ENCODE peak calls at places on chromosomes 11 and 22, in ten cellular contexts. One of them, this sample, is unnamed.

GRCh38 chr22:45201678-45202332 is 38.1 kb downstream of the NUP50 start:
- DNase-seq in heart right ventricle: no peak
- DNase-seq in colonic mucosa: no peak
- DNase-seq in left ventricle myocardium inferior: no peak
- DNase-seq in ovary: peak; percentile 11
- DNase-seq in heart left ventricle: no peak
- DNase-seq in uterus: no peak
- DNase-seq in right atrium auricular region: no peak
- DNase-seq in CD4-positive, alpha-beta T cell: no peak
- DNase-seq in HepG2: no peak
- DNase-seq in this sample: peak; percentile 63

GRCh38 chr11:125869526-125869925 is 17.9 kb upstream of the HYLS1 start:
- DNase-seq in heart right ventricle: no peak
- DNase-seq in colonic mucosa: no peak
- DNase-seq in left ventricle myocardium inferior: no peak
- DNase-seq in ovary: no peak
- DNase-seq in heart left ventricle: no peak
- DNase-seq in uterus: no peak
- DNase-seq in right atrium auricular region: no peak
- DNase-seq in CD4-positive, alpha-beta T cell: no peak
- DNase-seq in HepG2: no peak
- DNase-seq in this sample: no peak

GRCh38 chr11:69476715-69477025 is 4.8 kb upstream of the LINC01488 start:
- DNase-seq in heart right ventricle: no peak
- DNase-seq in colonic mucosa: no peak
- DNase-seq in left ventricle myocardium inferior: no peak
- DNase-seq in ovary: no peak
- DNase-seq in heart left ventricle: peak; percentile 51
- DNase-seq in uterus: no peak
- DNase-seq in right atrium auricular region: no peak
- DNase-seq in CD4-positive, alpha-beta T cell: no peak
- DNase-seq in HepG2: no peak
- DNase-seq in this sample: no peak

GRCh38 chr11:66044757-66045156 is 4.2 kb downstream of the GAL3ST3 start:
- DNase-seq in heart right ventricle: no peak
- DNase-seq in colonic mucosa: no peak
- DNase-seq in left ventricle myocardium inferior: no peak
- DNase-seq in ovary: no peak
- DNase-seq in heart left ventricle: no peak
- DNase-seq in uterus: no peak
- DNase-seq in right atrium auricular region: no peak
- DNase-seq in CD4-positive, alpha-beta T cell: no peak
- DNase-seq in HepG2: no peak
- DNase-seq in this sample: no peak

GRCh38 chr22:48823941-48824340 is 1003.7 kb downstream of the BRD1 start:
- DNase-seq in heart right ventricle: no peak
- DNase-seq in colonic mucosa: no peak
- DNase-seq in left ventricle myocardium inferior: no peak
- DNase-seq in ovary: no peak
- DNase-seq in heart left ventricle: no peak
- DNase-seq in uterus: no peak
- DNase-seq in right atrium auricular region: no peak
- DNase-seq in CD4-positive, alpha-beta T cell: no peak
- DNase-seq in HepG2: no peak
- DNase-seq in this sample: no peak

GRCh38 chr11:131195801-131196517 is 174.5 kb upstream of the NTM start:
- DNase-seq in heart right ventricle: peak; percentile 52
- DNase-seq in colonic mucosa: peak; percentile 44
- DNase-seq in left ventricle myocardium inferior: peak; percentile 57
- DNase-seq in ovary: peak; percentile 20
- DNase-seq in heart left ventricle: no peak
- DNase-seq in uterus: peak; percentile 28
- DNase-seq in right atrium auricular region: no peak
- DNase-seq in CD4-positive, alpha-beta T cell: no peak
- DNase-seq in HepG2: no peak
- DNase-seq in this sample: no peak

GRCh38 chr11:126172596-126173038 is 38.8 kb downstream of the RPUSD4 start:
- DNase-seq in heart right ventricle: no peak
- DNase-seq in colonic mucosa: no peak
- DNase-seq in left ventricle myocardium inferior: no peak
- DNase-seq in ovary: no peak
- DNase-seq in heart left ventricle: no peak
- DNase-seq in uterus: no peak
- DNase-seq in right atrium auricular region: no peak
- DNase-seq in CD4-positive, alpha-beta T cell: no peak
- DNase-seq in HepG2: no peak
- DNase-seq in this sample: no peak

GRCh38 chr11:64226507-64227051 is 505 bp downstream of the NUDT22 start:
- DNase-seq in heart right ventricle: peak; percentile 67
- DNase-seq in colonic mucosa: peak; percentile 79
- DNase-seq in left ventricle myocardium inferior: peak; percentile 60
- DNase-seq in ovary: peak; percentile 55
- DNase-seq in heart left ventricle: peak; percentile 85
- DNase-seq in uterus: peak; percentile 53
- DNase-seq in right atrium auricular region: no peak
- DNase-seq in CD4-positive, alpha-beta T cell: no peak
- DNase-seq in HepG2: peak; percentile 50
- DNase-seq in this sample: peak; percentile 42

GRCh38 chr11:76455931-76456330 is 11.1 kb downstream of the EMSY start:
- DNase-seq in heart right ventricle: no peak
- DNase-seq in colonic mucosa: no peak
- DNase-seq in left ventricle myocardium inferior: no peak
- DNase-seq in ovary: no peak
- DNase-seq in heart left ventricle: no peak
- DNase-seq in uterus: no peak
- DNase-seq in right atrium auricular region: no peak
- DNase-seq in CD4-positive, alpha-beta T cell: no peak
- DNase-seq in HepG2: no peak
- DNase-seq in this sample: no peak

GRCh38 chr11:31958086-31958735 is 132.7 kb upstream of the RCN1 start:
- DNase-seq in heart right ventricle: peak; percentile 80
- DNase-seq in colonic mucosa: peak; percentile 62
- DNase-seq in left ventricle myocardium inferior: peak; percentile 75
- DNase-seq in ovary: no peak
- DNase-seq in heart left ventricle: peak; percentile 82
- DNase-seq in uterus: no peak
- DNase-seq in right atrium auricular region: peak; percentile 66
- DNase-seq in CD4-positive, alpha-beta T cell: peak; percentile 28
- DNase-seq in HepG2: peak; percentile 15
- DNase-seq in this sample: peak; percentile 30

GRCh38 chr11:69537855-69538640 is 56.6 kb downstream of the LINC01488 start:
- DNase-seq in heart right ventricle: no peak
- DNase-seq in colonic mucosa: no peak
- DNase-seq in left ventricle myocardium inferior: no peak
- DNase-seq in ovary: no peak
- DNase-seq in heart left ventricle: no peak
- DNase-seq in uterus: no peak
- DNase-seq in right atrium auricular region: no peak
- DNase-seq in CD4-positive, alpha-beta T cell: no peak
- DNase-seq in HepG2: no peak
- DNase-seq in this sample: peak; percentile 32

GRCh38 chr11:92317222-92317621 is 92.6 kb downstream of the FAT3 start:
- DNase-seq in heart right ventricle: no peak
- DNase-seq in colonic mucosa: no peak
- DNase-seq in left ventricle myocardium inferior: no peak
- DNase-seq in ovary: no peak
- DNase-seq in heart left ventricle: no peak
- DNase-seq in uterus: no peak
- DNase-seq in right atrium auricular region: no peak
- DNase-seq in CD4-positive, alpha-beta T cell: no peak
- DNase-seq in HepG2: no peak
- DNase-seq in this sample: no peak
- TF ChIP-seq CTCF in heart right ventricle: no peak
- TF ChIP-seq CTCF in colonic mucosa: no peak
- TF ChIP-seq CTCF in left ventricle myocardium inferior: no peak
- TF ChIP-seq CTCF in ovary: no peak
- TF ChIP-seq CTCF in heart left ventricle: no peak
- TF ChIP-seq CTCF in uterus: no peak
- TF ChIP-seq CTCF in right atrium auricular region: no peak
- TF ChIP-seq CTCF in CD4-positive, alpha-beta T cell: no peak
- TF ChIP-seq CTCF in HepG2: no peak
- TF ChIP-seq CTCF in this sample: no peak

GRCh38 chr11:78652866-78653265 is 78.2 kb upstream of the NARS2 start:
- DNase-seq in heart right ventricle: no peak
- DNase-seq in colonic mucosa: no peak
- DNase-seq in left ventricle myocardium inferior: no peak
- DNase-seq in ovary: no peak
- DNase-seq in heart left ventricle: no peak
- DNase-seq in uterus: no peak
- DNase-seq in right atrium auricular region: peak; percentile 23
- DNase-seq in CD4-positive, alpha-beta T cell: no peak
- DNase-seq in HepG2: no peak
- DNase-seq in this sample: no peak
- H3K27me3 ChIP-seq in heart right ventricle: no peaks in the 10 kb centered on the region
- H3K27me3 ChIP-seq in colonic mucosa: no peaks in the 10 kb centered on the region
- H3K27me3 ChIP-seq in left ventricle myocardium inferior: peaks cover 29% of the 10 kb centered on the region
- H3K27me3 ChIP-seq in ovary: no peaks in the 10 kb centered on the region
- H3K27me3 ChIP-seq in heart left ventricle: no peaks in the 10 kb centered on the region
- H3K27me3 ChIP-seq in uterus: no peaks in the 10 kb centered on the region
- H3K27me3 ChIP-seq in right atrium auricular region: no peaks in the 10 kb centered on the region
- H3K27me3 ChIP-seq in CD4-positive, alpha-beta T cell: no peaks in the 10 kb centered on the region
- H3K27me3 ChIP-seq in HepG2: peaks cover 2% of the 10 kb centered on the region
- H3K27me3 ChIP-seq in this sample: no peaks in the 10 kb centered on the region

DNA sequence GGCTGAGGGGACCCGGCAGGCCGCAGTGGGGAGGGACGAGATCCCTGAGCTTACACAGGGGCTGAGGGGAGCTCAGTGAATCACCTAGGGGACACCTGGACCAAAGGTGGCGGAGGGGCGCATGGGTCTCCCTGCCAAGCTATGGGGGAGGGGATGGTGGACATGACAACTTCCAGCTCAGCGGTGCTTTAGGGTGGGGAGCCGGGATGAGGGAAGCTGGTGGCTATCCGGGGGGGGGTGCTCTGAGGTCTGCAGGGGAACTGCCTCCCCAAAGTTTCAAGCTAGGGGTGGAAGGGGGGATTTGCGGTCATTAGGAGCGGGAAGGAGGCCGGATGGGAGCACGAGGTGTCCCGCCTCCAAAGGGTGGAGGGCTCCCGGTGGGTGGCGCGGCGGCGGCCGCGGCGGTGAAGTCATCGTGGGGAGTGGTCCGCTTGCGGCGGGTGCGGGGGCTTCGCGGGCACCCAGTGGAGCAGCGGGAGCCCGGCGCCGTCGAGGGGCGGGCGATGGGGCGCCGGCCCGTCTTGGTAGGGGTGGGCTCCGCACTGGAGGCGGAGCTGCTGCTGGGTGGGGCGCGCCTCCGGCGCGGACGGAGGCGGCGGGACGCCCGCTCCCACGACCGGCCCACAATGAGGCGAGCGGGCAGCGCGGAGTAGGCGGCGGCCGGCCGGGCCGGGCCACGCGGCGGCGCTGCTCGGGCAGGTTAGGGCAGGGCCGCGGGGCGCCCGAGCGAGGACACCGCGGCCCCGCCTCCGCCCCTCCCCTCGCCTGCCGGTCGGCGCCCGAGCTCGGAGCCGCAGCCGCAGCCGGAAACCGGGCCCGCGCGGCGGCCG is at the start of gene MICALL1:
- DNase-seq in heart right ventricle: peak; percentile 79
- DNase-seq in colonic mucosa: peak; percentile 72
- DNase-seq in left ventricle myocardium inferior: peak; percentile 76
- DNase-seq in ovary: peak; percentile 71
- DNase-seq in heart left ventricle: peak; percentile 88
- DNase-seq in uterus: peak; percentile 81
- DNase-seq in right atrium auricular region: peak; percentile 59
- DNase-seq in CD4-positive, alpha-beta T cell: peak; percentile 38
- DNase-seq in HepG2: no peak
- DNase-seq in this sample: peak; percentile 89
- TF ChIP-seq CTCF in heart right ventricle: no peak
- TF ChIP-seq CTCF in colonic mucosa: no peak
- TF ChIP-seq CTCF in left ventricle myocardium inferior: peak; percentile 51
- TF ChIP-seq CTCF in ovary: peak; percentile 35
- TF ChIP-seq CTCF in heart left ventricle: peak; percentile 47
- TF ChIP-seq CTCF in uterus: peak; percentile 68
- TF ChIP-seq CTCF in right atrium auricular region: peak; percentile 44
- TF ChIP-seq CTCF in CD4-positive, alpha-beta T cell: no peak
- TF ChIP-seq CTCF in HepG2: peak; percentile 44
- TF ChIP-seq CTCF in this sample: no peak

GRCh38 chr11:129592191-129592590 is 216.5 kb downstream of the BARX2 start:
- DNase-seq in heart right ventricle: no peak
- DNase-seq in colonic mucosa: no peak
- DNase-seq in left ventricle myocardium inferior: no peak
- DNase-seq in ovary: no peak
- DNase-seq in heart left ventricle: no peak
- DNase-seq in uterus: no peak
- DNase-seq in right atrium auricular region: peak; percentile 28
- DNase-seq in CD4-positive, alpha-beta T cell: no peak
- DNase-seq in HepG2: no peak
- DNase-seq in this sample: no peak
- H3K27me3 ChIP-seq in heart right ventricle: peaks cover 23% of the 10 kb centered on the region
- H3K27me3 ChIP-seq in colonic mucosa: no peaks in the 10 kb centered on the region
- H3K27me3 ChIP-seq in left ventricle myocardium inferior: peaks cover 30% of the 10 kb centered on the region
- H3K27me3 ChIP-seq in ovary: no peaks in the 10 kb centered on the region
- H3K27me3 ChIP-seq in heart left ventricle: no peaks in the 10 kb centered on the region
- H3K27me3 ChIP-seq in uterus: no peaks in the 10 kb centered on the region
- H3K27me3 ChIP-seq in right atrium auricular region: no peaks in the 10 kb centered on the region
- H3K27me3 ChIP-seq in CD4-positive, alpha-beta T cell: no peaks in the 10 kb centered on the region
- H3K27me3 ChIP-seq in HepG2: peaks cover 1% of the 10 kb centered on the region
- H3K27me3 ChIP-seq in this sample: no peaks in the 10 kb centered on the region

This sample was measured in Caco-2.